ENCODE peak calls at places on chromosomes 1 and 21, in four cellular contexts. One of them, this sample, is unnamed.

GRCh38 chr1:89935235-89935634 is 59.7 kb upstream of the ZNF326 start:
- DNase-seq in SJSA1: no peak
- DNase-seq in sigmoid colon: no peak
- DNase-seq in PC-9: no peak
- DNase-seq in this sample: no peak

GRCh38 chr1:170680428-170680827 is 16.5 kb downstream of the PRRX1 start:
- DNase-seq in sigmoid colon: peak; percentile 67
- DNase-seq in PC-9: no peak
- DNase-seq in SJSA1: no peak
- DNase-seq in this sample: no peak

GRCh38 chr1:227587968-227588367 is 24.6 kb downstream of the ZNF678 start:
- DNase-seq in PC-9: no peak
- DNase-seq in sigmoid colon: no peak
- DNase-seq in SJSA1: no peak
- DNase-seq in this sample: no peak

GRCh38 chr1:52454779-52455178 is 50.4 kb downstream of the PRPF38A start:
- DNase-seq in PC-9: no peak
- DNase-seq in SJSA1: no peak
- DNase-seq in sigmoid colon: no peak
- DNase-seq in this sample: no peak

GRCh38 chr21:15421521-15421920 is 308.3 kb upstream of the USP25 start:
- DNase-seq in PC-9: no peak
- DNase-seq in sigmoid colon: no peak
- DNase-seq in SJSA1: no peak
- DNase-seq in this sample: no peak

GRCh38 chr1:22325531-22326371 is 125.9 kb upstream of the ZBTB40 start:
- DNase-seq in PC-9: no peak
- DNase-seq in SJSA1: no peak
- DNase-seq in sigmoid colon: peak; percentile 47
- DNase-seq in this sample: peak; percentile 37

GRCh38 chr21:31326478-31327247 is 17.4 kb downstream of the TIAM1 start:
- DNase-seq in SJSA1: no peak
- DNase-seq in sigmoid colon: no peak
- DNase-seq in PC-9: no peak
- DNase-seq in this sample: no peak

GRCh38 chr1:160607051-160608032 is 28.0 kb upstream of the CD84 start:
- DNase-seq in PC-9: peak; percentile 68
- DNase-seq in sigmoid colon: no peak
- DNase-seq in SJSA1: peak; percentile 54
- DNase-seq in this sample: no peak

GRCh38 chr1:155794605-155795265 is 62.3 kb downstream of the GON4L start:
- DNase-seq in PC-9: no peak
- DNase-seq in sigmoid colon: no peak
- DNase-seq in SJSA1: no peak
- DNase-seq in this sample: no peak

GRCh38 chr1:23899070-23899469 is 14.1 kb downstream of the CNR2 start:
- DNase-seq in PC-9: no peak
- DNase-seq in SJSA1: no peak
- DNase-seq in sigmoid colon: no peak
- DNase-seq in this sample: no peak

GRCh38 chr1:183124259-183124658 is 61.8 kb upstream of the LAMC2 start:
- DNase-seq in SJSA1: no peak
- DNase-seq in PC-9: no peak
- DNase-seq in sigmoid colon: no peak
- DNase-seq in this sample: no peak

GRCh38 chr1:53349968-53350852 is 22.3 kb upstream of the LRP8 start:
- DNase-seq in sigmoid colon: no peak
- DNase-seq in PC-9: no peak
- DNase-seq in SJSA1: no peak
- DNase-seq in this sample: peak; percentile 45

GRCh38 chr1:45867697-45868346 is 64.4 kb downstream of the MAST2 start:
- DNase-seq in sigmoid colon: no peak
- DNase-seq in PC-9: no peak
- DNase-seq in SJSA1: no peak
- DNase-seq in this sample: no peak

GRCh38 chr1:14763977-14764376 is 165.5 kb downstream of the KAZN start:
- DNase-seq in PC-9: no peak
- DNase-seq in SJSA1: no peak
- DNase-seq in sigmoid colon: no peak
- DNase-seq in this sample: no peak

GRCh38 chr1:165943198-165943597 is 115.8 kb downstream of the UCK2 start:
- DNase-seq in sigmoid colon: no peak
- DNase-seq in SJSA1: no peak
- DNase-seq in PC-9: no peak
- DNase-seq in this sample: no peak

GRCh38 chr1:17307946-17308345 is at the start of gene PADI4:
- DNase-seq in SJSA1: no peak
- DNase-seq in sigmoid colon: peak; percentile 43
- DNase-seq in PC-9: no peak
- DNase-seq in this sample: no peak

GRCh38 chr1:31905681-31906080 is 32.5 kb downstream of the PTP4A2 start:
- DNase-seq in sigmoid colon: no peak
- DNase-seq in PC-9: no peak
- DNase-seq in SJSA1: no peak
- DNase-seq in this sample: no peak

GRCh38 chr1:31904339-31905092 is 33.7 kb downstream of the PTP4A2 start:
- DNase-seq in sigmoid colon: peak; percentile 66
- DNase-seq in PC-9: peak; percentile 54
- DNase-seq in SJSA1: no peak
- DNase-seq in this sample: peak; percentile 78

GRCh38 chr1:31902509-31902857 is 35.7 kb downstream of the PTP4A2 start:
- DNase-seq in SJSA1: no peak
- DNase-seq in sigmoid colon: no peak
- DNase-seq in PC-9: no peak
- DNase-seq in this sample: no peak

GRCh38 chr1:31906557-31906956 is 31.6 kb downstream of the PTP4A2 start:
- DNase-seq in SJSA1: no peak
- DNase-seq in PC-9: no peak
- DNase-seq in sigmoid colon: no peak
- DNase-seq in this sample: no peak

GRCh38 chr1:31905093-31905509 is 33.1 kb downstream of the PTP4A2 start:
- DNase-seq in sigmoid colon: no peak
- DNase-seq in PC-9: no peak
- DNase-seq in SJSA1: no peak
- DNase-seq in this sample: no peak
- H3K27ac ChIP-seq in sigmoid colon: no peak overlapping the region
- H3K27ac ChIP-seq in PC-9: peak overlapping the region; percentile 9
- H3K27ac ChIP-seq in SJSA1: no peak overlapping the region
- H3K27ac ChIP-seq in this sample: no peak overlapping the region

GRCh38 chr1:97120821-97121220 is 399.2 kb downstream of the PTBP2 start:
- DNase-seq in PC-9: no peak
- DNase-seq in SJSA1: no peak
- DNase-seq in sigmoid colon: no peak
- DNase-seq in this sample: no peak

GRCh38 chr1:97119775-97120174 is 398.2 kb downstream of the PTBP2 start:
- DNase-seq in sigmoid colon: no peak
- DNase-seq in SJSA1: no peak
- DNase-seq in PC-9: no peak
- DNase-seq in this sample: no peak

GRCh38 chr1:97119260-97119659 is 397.7 kb downstream of the PTBP2 start:
- DNase-seq in SJSA1: no peak
- DNase-seq in sigmoid colon: no peak
- DNase-seq in PC-9: no peak
- DNase-seq in this sample: no peak

GRCh38 chr1:97114842-97115241 is 393.3 kb downstream of the PTBP2 start:
- DNase-seq in sigmoid colon: no peak
- DNase-seq in SJSA1: no peak
- DNase-seq in PC-9: no peak
- DNase-seq in this sample: no peak
- H3K4me3 ChIP-seq in sigmoid colon: no peak overlapping the region
- H3K4me3 ChIP-seq in SJSA1: no peak overlapping the region
- H3K4me3 ChIP-seq in PC-9: no peak overlapping the region
- H3K4me3 ChIP-seq in this sample: no peak overlapping the region

GRCh38 chr1:236502579-236502971 is 21.2 kb upstream of the LGALS8 start:
- DNase-seq in sigmoid colon: no peak
- DNase-seq in SJSA1: peak; percentile 74
- DNase-seq in PC-9: peak; percentile 97
- DNase-seq in this sample: no peak
- H3K27ac ChIP-seq in sigmoid colon: no peak overlapping the region
- H3K27ac ChIP-seq in SJSA1: peak overlapping the region; percentile 87
- H3K27ac ChIP-seq in PC-9: peak overlapping the region; percentile 96
- H3K27ac ChIP-seq in this sample: peak overlapping the region; percentile 60

DNA sequence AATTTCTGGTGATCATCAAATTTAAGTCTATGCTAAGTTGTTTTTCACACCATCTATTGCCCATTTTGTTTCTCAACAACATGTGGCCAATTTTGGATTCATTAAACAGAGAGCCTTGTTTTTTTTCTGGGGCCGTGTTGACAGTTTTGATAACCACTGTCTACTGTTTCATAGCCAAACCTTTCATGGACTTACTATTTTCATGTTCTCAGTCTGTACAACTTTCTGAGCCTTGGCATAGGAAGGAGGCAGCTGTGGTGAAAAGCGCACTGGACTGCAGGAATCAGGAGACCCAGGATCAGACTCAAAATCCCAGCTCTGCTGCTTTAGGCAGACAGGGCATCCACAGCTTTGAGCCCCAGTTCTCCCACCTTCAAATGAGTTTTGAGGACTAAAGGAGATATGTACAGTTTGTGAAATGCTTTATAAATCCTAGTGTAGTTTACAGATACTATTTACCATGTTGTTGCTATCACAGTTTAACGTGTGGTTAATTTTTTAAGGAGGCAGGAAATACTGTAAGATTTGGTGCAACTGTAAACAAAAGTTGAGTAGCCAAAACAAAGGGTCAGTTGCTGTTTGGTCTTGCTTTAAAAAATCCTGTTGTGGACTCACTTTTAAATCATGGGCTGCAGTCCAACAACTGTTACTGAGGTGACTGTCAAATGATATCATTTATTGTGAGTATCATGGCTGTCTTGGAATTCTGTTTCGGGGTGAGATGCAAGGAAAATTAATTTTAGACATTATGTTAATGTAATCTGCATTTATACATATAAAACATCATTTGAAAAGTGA is 2.9 kb downstream of the MACO1 start:
- DNase-seq in SJSA1: no peak
- DNase-seq in PC-9: no peak
- DNase-seq in sigmoid colon: no peak
- DNase-seq in this sample: no peak
- H3K4me3 ChIP-seq in SJSA1: no peak overlapping the region
- H3K4me3 ChIP-seq in PC-9: no peak overlapping the region
- H3K4me3 ChIP-seq in sigmoid colon: no peak overlapping the region
- H3K4me3 ChIP-seq in this sample: no peak overlapping the region

This sample was measured in upper lobe of right lung.